ENCODE peak calls at places on chromosome 20, in six cellular contexts. B is CD4-positive, alpha-beta T cell; Y is testis; K is substantia nigra; R is AG04450; Z is breast epithelium. X is an unnamed sample.

GRCh38 chr20:49853640-49854039 is 41.0 kb downstream of the SLC9A8 start:
- DNase-seq in Z (no peak), Y (no peak), R (peak; percentile 32), K (no peak), B (no peak), X (peak; percentile 44)

GRCh38 chr20:21235713-21236445 is 67.3 kb upstream of the XRN2 start:
- DNase-seq in R (peak; percentile 32), B (peak; percentile 35), Y (peak; percentile 75), K (peak; percentile 38), Z (peak; percentile 55), X (no peak)

GRCh38 chr20:34883087-34883688 is 6.8 kb downstream of the ACSS2 start:
- DNase-seq in B (no peak), Z (no peak), Y (no peak), K (no peak), R (no peak), X (no peak)

GRCh38 chr20:48155231-48155630 is 369.9 kb upstream of the SULF2 start:
- DNase-seq in K (peak; percentile 45), Y (no peak), B (no peak), Z (no peak), R (no peak), X (peak; percentile 46)

GRCh38 chr20:6819599-6819998 is 52.1 kb downstream of the BMP2 start:
- DNase-seq in B (no peak), Y (no peak), Z (no peak), R (no peak), K (no peak), X (no peak)

GRCh38 chr20:25462166-25462565 is 54.7 kb downstream of the GINS1 start:
- DNase-seq in Y (no peak), R (no peak), K (no peak), Z (no peak), B (no peak), X (no peak)

GRCh38 chr20:235891-236290 is 8.8 kb downstream of the DEFB129 start:
- DNase-seq in B (no peak), R (no peak), K (no peak), Y (peak; percentile 54), Z (no peak), X (no peak)

GRCh38 chr20:8996817-8997512 is 71.9 kb upstream of the PLCB4 start:
- DNase-seq in Y (no peak), B (no peak), Z (no peak), K (no peak), R (no peak), X (no peak)

GRCh38 chr20:57137676-57138075 is 128.8 kb downstream of the BMP7 start:
- DNase-seq in K (no peak), Y (no peak), Z (no peak), B (no peak), R (no peak), X (no peak)

GRCh38 chr20:21026951-21027350 is 79.2 kb downstream of the LINC00237 start:
- DNase-seq in B (no peak), Z (no peak), R (no peak), Y (no peak), K (no peak), X (no peak)

GRCh38 chr20:64082821-64083379 is 1.3 kb downstream of the LKAAEAR1 start:
- DNase-seq in K (no peak), B (no peak), R (no peak), Z (no peak), Y (no peak), X (no peak)

GRCh38 chr20:35274172-35275092 is 3.5 kb downstream of the MMP24OS start:
- DNase-seq in K (no peak), Y (no peak), R (no peak), B (no peak), Z (no peak), X (no peak)

GRCh38 chr20:32004963-32005362 is 5.3 kb upstream of the CCM2L start:
- DNase-seq in B (no peak), R (no peak), Z (no peak), Y (no peak), K (no peak), X (no peak)

GRCh38 chr20:8244637-8245036 is 112.6 kb downstream of the PLCB1 start:
- DNase-seq in R (peak; percentile 42), K (no peak), B (no peak), Z (peak; percentile 40), Y (peak; percentile 37), X (no peak)

GRCh38 chr20:53737404-53738038 is 143.9 kb upstream of the ZNF217 start:
- DNase-seq in Y (no peak), K (no peak), Z (no peak), R (no peak), B (no peak), X (no peak)

GRCh38 chr20:11919046-11919445 is 1.4 kb downstream of the BTBD3 start:
- DNase-seq in Z (no peak), K (no peak), R (no peak), Y (no peak), B (no peak), X (no peak)

DNA sequence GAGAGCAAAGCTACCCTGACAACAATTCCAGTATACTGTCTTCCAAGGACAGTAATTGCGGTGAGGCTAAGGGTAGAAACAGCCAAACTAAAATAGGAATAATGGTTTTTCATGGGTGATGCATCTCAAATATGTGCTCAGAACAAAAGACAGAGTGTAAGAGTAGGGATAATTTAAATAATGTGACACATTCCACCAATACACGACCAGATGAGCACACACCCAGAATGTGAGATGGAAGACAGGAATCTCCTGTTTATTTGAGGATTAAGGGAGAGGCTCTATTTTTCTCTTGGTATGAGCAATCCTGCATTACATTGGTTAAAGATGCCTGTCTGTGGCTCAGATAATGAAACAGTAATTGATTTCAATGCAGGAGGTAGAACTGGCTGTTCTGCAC is 292.9 kb upstream of the ZFP64 start:
- DNase-seq in K (no peak), Y (no peak), B (no peak), R (peak; percentile 10), Z (no peak), X (no peak)
- H3K27ac ChIP-seq in K (no peak overlapping the region), Y (no peak overlapping the region), B (no peak overlapping the region), R (no peak overlapping the region), Z (no peak overlapping the region), X (no peak overlapping the region)

GRCh38 chr20:62927128-62927705 is 912 bp upstream of the DIDO1 start:
- DNase-seq in K (no peak), Z (no peak), R (no peak), B (no peak), Y (no peak), X (no peak)
- H3K27ac ChIP-seq in K (peak overlapping the region; percentile 89), Z (peak overlapping the region; percentile 99), R (peak overlapping the region; percentile 11), B (peak overlapping the region; percentile 86), Y (peak overlapping the region; percentile 99), X (peak overlapping the region; percentile 90)

GRCh38 chr20:36971103-36971502 is 19.6 kb upstream of the SAMHD1 start:
- DNase-seq in B (no peak), R (no peak), K (no peak), Y (no peak), Z (no peak), X (no peak)

GRCh38 chr20:36969478-36970186 is 18.1 kb upstream of the SAMHD1 start:
- DNase-seq in Z (no peak), Y (no peak), R (no peak), B (peak; percentile 37), K (no peak), X (no peak)

GRCh38 chr20:36967636-36968035 is 16.1 kb upstream of the SAMHD1 start:
- DNase-seq in Z (no peak), B (no peak), K (no peak), Y (no peak), R (no peak), X (no peak)

GRCh38 chr20:36974660-36975059 is 23.2 kb upstream of the SAMHD1 start:
- DNase-seq in K (no peak), R (no peak), Z (no peak), B (no peak), Y (no peak), X (no peak)

DNA sequence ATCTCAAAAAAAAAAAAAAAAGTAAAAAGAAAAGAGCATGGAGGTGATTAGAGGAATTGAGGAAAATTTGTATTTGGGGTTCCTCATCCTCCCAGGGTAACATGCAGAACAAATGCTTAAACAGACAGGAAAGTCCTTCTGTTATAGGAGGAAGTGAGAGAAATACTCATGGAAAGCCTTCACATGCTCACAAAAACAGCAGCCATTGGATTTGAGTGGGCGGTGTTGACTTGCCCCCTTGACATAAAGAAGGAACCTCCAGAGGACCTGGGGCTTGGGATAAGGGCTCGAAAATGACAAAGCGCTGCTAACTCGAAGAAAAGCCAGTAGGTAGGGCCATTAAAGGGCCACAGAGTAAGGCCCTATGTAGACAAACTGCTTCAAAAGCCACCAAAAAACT is 17.5 kb upstream of the SAMHD1 start:
- DNase-seq in B (no peak), Y (no peak), Z (no peak), R (no peak), K (no peak), X (no peak)
- H3K27ac ChIP-seq in B (peak overlapping the region; percentile 45), Y (no peak overlapping the region), Z (no peak overlapping the region), R (no peak overlapping the region), K (no peak overlapping the region), X (no peak overlapping the region)

DNA sequence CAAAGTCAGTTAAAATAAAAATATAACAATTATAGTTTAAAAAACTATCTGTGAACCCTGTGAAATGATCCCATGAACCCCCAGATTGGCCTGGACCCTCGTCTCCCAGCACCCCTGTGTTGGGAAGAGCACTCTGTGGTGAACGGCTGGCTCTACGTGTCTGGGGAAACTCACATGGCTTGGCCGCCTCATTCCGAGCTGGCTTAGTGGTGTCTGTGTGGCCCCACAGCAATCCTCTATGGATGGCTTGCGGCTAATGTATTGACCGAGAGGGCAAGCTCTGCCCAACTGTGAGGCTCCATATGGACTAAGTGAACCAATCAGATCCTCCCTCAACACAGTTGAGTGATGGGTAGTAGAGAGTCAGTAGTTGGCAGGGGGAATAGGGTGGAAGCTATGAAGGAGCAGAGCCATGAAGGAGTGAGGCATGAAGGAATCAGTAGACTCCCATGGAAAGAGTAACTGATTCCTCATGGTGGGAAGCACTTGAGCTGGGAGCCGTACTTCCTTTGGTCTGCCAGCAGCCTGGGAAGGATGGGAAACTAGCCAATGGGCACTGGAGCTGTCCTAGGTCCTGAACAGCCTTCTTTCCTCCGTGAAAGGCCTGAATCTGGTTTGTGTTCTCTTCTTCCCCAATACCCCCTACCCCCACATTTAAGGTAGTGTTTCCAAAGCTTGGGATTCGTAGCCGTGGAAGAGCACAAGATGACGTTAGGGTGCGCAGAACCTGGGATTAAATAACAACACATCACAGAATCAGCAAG is 21.6 kb upstream of the ZNF831 start:
- DNase-seq in R (no peak), K (no peak), Z (no peak), B (no peak), Y (no peak), X (no peak)
- H3K27ac ChIP-seq in R (no peak overlapping the region), K (no peak overlapping the region), Z (no peak overlapping the region), B (no peak overlapping the region), Y (no peak overlapping the region), X (no peak overlapping the region)

GRCh38 chr20:44648068-44648467 is 3.4 kb downstream of the ADA start:
- DNase-seq in Z (no peak), B (no peak), K (no peak), Y (no peak), R (no peak), X (no peak)
- H3K27ac ChIP-seq in Z (no peak overlapping the region), B (no peak overlapping the region), K (no peak overlapping the region), Y (no peak overlapping the region), R (no peak overlapping the region), X (no peak overlapping the region)

GRCh38 chr20:37190354-37190753 is 11.0 kb upstream of the MROH8 start:
- DNase-seq in Y (no peak), B (no peak), K (no peak), Z (no peak), R (no peak), X (no peak)
- H3K27ac ChIP-seq in Y (no peak overlapping the region), B (no peak overlapping the region), K (no peak overlapping the region), Z (no peak overlapping the region), R (no peak overlapping the region), X (no peak overlapping the region)

X was measured in caudate nucleus.